ENCODE peak calls at places on chromosome 10, in eight cellular contexts. D, J, N, B, E, K, H and S are unnamed samples.

GRCh38 chr10:73883553-73883952 is 9.2 kb upstream of the CAMK2G start:
- DNase-seq in N (no peak), H (peak), K (no peak), J (no peak), E (no peak), D (no peak), B (no peak), S (no peak)

GRCh38 chr10:117653170-117653515 is 110.6 kb downstream of the EMX2 start:
- DNase-seq in E (peak), B (peak), K (no peak), H (peak), J (no peak), N (peak), D (peak), S (no peak)

GRCh38 chr10:109902992-109903947 is 20.0 kb downstream of the XPNPEP1 start:
- DNase-seq in N (peak), E (no peak), B (no peak), K (no peak), D (no peak), H (peak), J (no peak), S (no peak)

GRCh38 chr10:99394256-99394655 is 36.2 kb downstream of the GOT1 start:
- DNase-seq in B (no peak), K (no peak), J (no peak), E (no peak), N (no peak), D (no peak), H (no peak), S (no peak)

GRCh38 chr10:84138478-84139125 is 707 bp upstream of the GHITM start:
- DNase-seq in B (no peak), N (no peak), J (no peak), K (no peak), D (peak), H (no peak), E (no peak), S (peak)

GRCh38 chr10:30813872-30814471 is 184.4 kb upstream of the LYZL2 start:
- DNase-seq in B (peak), D (no peak), K (no peak), E (peak), H (peak), N (peak), J (no peak), S (no peak)

GRCh38 chr10:24603333-24603732 is 120.4 kb downstream of the ARHGAP21 start:
- DNase-seq in K (no peak), E (peak), H (peak), J (no peak), B (no peak), D (peak), N (peak), S (no peak)

GRCh38 chr10:3812141-3812540 is 27.1 kb upstream of the KLF6 start:
- DNase-seq in D (no peak), K (no peak), J (no peak), N (no peak), H (no peak), B (no peak), E (no peak), S (no peak)

GRCh38 chr10:11098628-11099027 is 81.0 kb downstream of the CELF2 start:
- DNase-seq in J (no peak), D (no peak), K (no peak), E (no peak), N (no peak), B (no peak), H (no peak), S (no peak)

GRCh38 chr10:111578076-111578475 is 501.2 kb downstream of the ADRA2A start:
- DNase-seq in N (no peak), K (no peak), D (no peak), E (no peak), H (no peak), B (no peak), J (no peak), S (no peak)